ENCODE peak calls at places on chromosomes 4 and X, in four cellular contexts. A is left lung, P is HepG2, X is PC-3. M is an unnamed sample. For H3K4me1 and H3K27me3, the result is how much of the 10 kb centered on the place peaks cover.

GRCh38 chrX:45134303-45134702 is 66.4 kb downstream of the DIPK2B start:
- DNase-seq in A (no peak), P (peak), X (no peak), M (no peak)

GRCh38 chr4:60579335-60579734 is 620.8 kb upstream of the ADGRL3 start:
- DNase-seq in A (no peak), P (no peak), X (peak), M (peak)

GRCh38 chr4:11130195-11130975 is 298.3 kb downstream of the HS3ST1 start:
- DNase-seq in A (no peak), P (no peak), X (peak), M (no peak)

GRCh38 chr4:97103252-97103651 is 1040.0 kb downstream of the STPG2 start:
- DNase-seq in A (no peak), P (no peak), X (no peak), M (no peak)

GRCh38 chr4:159283697-159284492 is 181.0 kb downstream of the RAPGEF2 start:
- DNase-seq in A (no peak), P (no peak), X (peak), M (no peak)

GRCh38 chr4:112633477-112634235 is 3.1 kb downstream of the ZGRF1 start:
- DNase-seq in A (no peak), P (peak), X (peak), M (peak)

GRCh38 chrX:94545722-94546121 is 871.7 kb downstream of the FAM133A start:
- DNase-seq in A (no peak), P (no peak), X (no peak), M (no peak)

GRCh38 chrX:9614016-9614415 is 149.2 kb downstream of the TBL1X start:
- DNase-seq in A (no peak), P (no peak), X (peak), M (no peak)

GRCh38 chr4:145216532-145216931 is 36.1 kb upstream of the OTUD4 start:
- DNase-seq in A (no peak), P (no peak), X (peak), M (peak)

GRCh38 chrX:723781-724180 is 93.2 kb downstream of the SHOX start:
- DNase-seq in A (no peak), P (no peak), X (no peak), M (no peak)

GRCh38 chr4:123476089-123476488 is 79.5 kb downstream of the SPRY1 start:
- DNase-seq in A (no peak), P (no peak), X (no peak), M (no peak)

GRCh38 chr4:13849778-13850177 is 222.3 kb upstream of the BOD1L1 start:
- DNase-seq in A (no peak), P (no peak), X (no peak), M (no peak)

GRCh38 chrX:110407910-110408545 is 49.4 kb downstream of the RTL9 start:
- DNase-seq in A (no peak), P (peak), X (peak), M (peak)

GRCh38 chrX:21926527-21927278 is 13.8 kb upstream of the SMS start:
- DNase-seq in A (no peak), P (peak), X (peak), M (peak)

GRCh38 chrX:14916017-14916674 is 42.9 kb downstream of the MOSPD2 start:
- DNase-seq in A (no peak), P (no peak), X (peak), M (peak)

GRCh38 chrX:86604620-86605019 is 456.4 kb downstream of the DACH2 start:
- DNase-seq in A (no peak), P (no peak), X (no peak), M (no peak)

GRCh38 chr4:26806331-26806730 is 54.3 kb upstream of the STIM2 start:
- DNase-seq in A (no peak), P (no peak), X (peak), M (no peak)

GRCh38 chr4:4430492-4431195 is 43.7 kb downstream of the NSG1 start:
- DNase-seq in A (no peak), P (peak), X (peak), M (peak)

GRCh38 chr4:85741921-85742591 is 267.1 kb downstream of the ARHGAP24 start:
- DNase-seq in A (peak), P (no peak), X (no peak), M (no peak)

GRCh38 chr4:144903953-144904711 is 193.9 kb downstream of the ANAPC10 start:
- DNase-seq in A (no peak), P (no peak), X (peak), M (peak)

GRCh38 chr4:152033621-152034020 is 272.8 kb upstream of the GATB start:
- DNase-seq in A (no peak), P (no peak), X (no peak), M (no peak)

GRCh38 chrX:102746134-102746584 is 25.6 kb downstream of the GPRASP3 start:
- DNase-seq in A (peak), P (no peak), X (no peak), M (peak)

GRCh38 chr4:3368841-3369760 is 72.7 kb upstream of the HGFAC start:
- DNase-seq in A (no peak), P (no peak), X (no peak), M (peak)

GRCh38 chr4:150999091-150999490 is 16.0 kb downstream of the LRBA start:
- DNase-seq in A (no peak), P (no peak), X (no peak), M (no peak)

GRCh38 chrX:2488621-2489285 is 12.0 kb downstream of the DHRSX start:
- DNase-seq in A (no peak), P (no peak), X (no peak), M (no peak)

GRCh38 chr4:97238956-97239698 is 904.1 kb downstream of the STPG2 start:
- DNase-seq in A (no peak), P (no peak), X (no peak), M (no peak)

GRCh38 chr4:174120446-174121142 is 162.9 kb downstream of the FBXO8 start:
- DNase-seq in A (no peak), P (peak), X (peak), M (peak)

GRCh38 chr4:169293343-169294176 is 22.8 kb upstream of the SH3RF1 start:
- DNase-seq in A (no peak), P (no peak), X (no peak), M (no peak)

GRCh38 chr4:39883645-39884044 is 94.1 kb downstream of the PDS5A start:
- DNase-seq in A (no peak), P (no peak), X (no peak), M (no peak)

GRCh38 chrX:107677501-107677901 is 49.2 kb downstream of the PRPS1 start:
- DNase-seq in A (no peak), P (no peak), X (peak), M (peak)

GRCh38 chr4:610411-611261 is 14.7 kb upstream of the PDE6B start:
- DNase-seq in A (no peak), P (no peak), X (peak), M (peak)

GRCh38 chr4:56050584-56050983 is 101.8 kb downstream of the CEP135 start:
- DNase-seq in A (no peak), P (no peak), X (no peak), M (peak)

GRCh38 chrX:100248894-100249493 is 161.1 kb downstream of the PCDH19 start:
- DNase-seq in A (no peak), P (no peak), X (no peak), M (no peak)

DNA sequence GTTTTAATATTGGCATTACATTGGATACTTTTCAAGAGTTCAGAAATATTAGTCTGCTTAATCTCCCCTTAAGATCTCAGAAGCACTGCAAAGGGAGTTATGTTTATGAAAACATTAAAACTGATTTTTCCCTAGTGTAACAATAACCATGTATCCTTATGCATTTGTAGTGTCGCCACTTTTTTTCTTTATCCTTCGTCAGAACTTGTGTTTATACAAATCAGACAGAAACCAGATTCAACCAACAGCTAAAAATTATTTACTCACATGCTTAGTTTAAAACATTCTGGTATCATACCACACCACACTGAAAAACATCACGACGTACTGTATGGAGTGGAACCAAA is 1.3 kb downstream of the SETD7 start:
- DNase-seq in A (no peak), P (no peak), X (no peak), M (no peak)
- H3K4me1 ChIP-seq in A (under half), P (under half), X (under half), M (half or more)

DNA sequence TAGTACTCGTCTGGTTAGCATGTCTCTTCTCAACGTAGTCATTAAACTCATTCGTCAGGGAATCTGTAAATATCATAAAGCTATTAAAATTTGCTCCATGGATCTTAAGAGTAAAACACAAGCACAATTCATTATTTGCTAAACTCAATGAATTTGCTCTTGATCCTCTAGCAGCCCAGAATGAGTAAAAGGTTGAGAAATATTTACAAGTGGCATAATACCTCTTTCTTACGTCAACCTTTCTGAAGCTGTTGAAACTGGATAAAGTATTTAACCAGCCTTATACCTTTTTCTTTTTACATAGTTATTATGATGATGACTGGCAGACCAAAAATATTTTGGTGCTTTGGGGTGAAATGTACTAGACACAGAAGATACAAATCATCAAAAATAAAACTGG is 66.9 kb downstream of the LUZP4 start:
- DNase-seq in A (no peak), P (no peak), X (no peak), M (no peak)
- H3K27me3 ChIP-seq in A (under half), P (under half), X (under half), M (under half)

GRCh38 chr4:128635939-128636551 is 173.5 kb upstream of the JADE1 start:
- DNase-seq in A (no peak), P (no peak), X (no peak), M (no peak)

GRCh38 chr4:128636906-128637305 is 172.6 kb upstream of the JADE1 start:
- DNase-seq in A (no peak), P (no peak), X (no peak), M (no peak)

GRCh38 chr4:128639586-128640270 is 169.8 kb upstream of the JADE1 start:
- DNase-seq in A (no peak), P (no peak), X (no peak), M (peak)

GRCh38 chr4:128633067-128633466 is 176.4 kb upstream of the JADE1 start:
- DNase-seq in A (no peak), P (no peak), X (no peak), M (no peak)

GRCh38 chr4:128635141-128635911 is 174.2 kb upstream of the JADE1 start:
- DNase-seq in A (peak), P (peak), X (no peak), M (peak)
- H3K4me1 ChIP-seq in A (under half), P (under half), X (under half), M (half or more)

GRCh38 chr4:6621556-6621927 is 18.9 kb upstream of the MRFAP1 start:
- DNase-seq in A (no peak), P (no peak), X (no peak), M (no peak)
- H3K27me3 ChIP-seq in A (under half), P (under half), X (under half), M (under half)

DNA sequence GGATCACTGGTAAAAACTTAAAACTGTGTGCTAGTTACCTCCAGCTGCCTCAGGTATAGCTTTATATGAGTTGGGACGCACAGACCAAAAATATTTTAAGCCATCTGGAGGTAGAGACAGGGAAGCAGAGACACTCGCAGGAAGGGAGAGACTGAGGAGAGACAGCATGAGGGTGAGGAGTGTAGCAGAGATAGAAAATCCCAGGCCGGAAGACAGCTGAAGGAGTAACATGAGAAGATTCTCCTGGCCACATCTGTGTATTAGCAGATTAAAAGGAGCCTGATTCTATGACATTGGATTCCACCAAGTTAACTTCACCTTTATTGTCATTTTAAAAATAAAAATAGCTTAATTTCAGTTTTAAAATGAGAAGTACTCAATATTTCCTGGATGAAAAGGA is 84.3 kb downstream of the PDLIM5 start:
- DNase-seq in A (no peak), P (no peak), X (no peak), M (no peak)
- H3K4me1 ChIP-seq in A (under half), P (under half), X (under half), M (under half)

GRCh38 chr4:146432065-146432464 is 89.7 kb downstream of the SLC10A7 start:
- DNase-seq in A (no peak), P (no peak), X (no peak), M (no peak)

DNA sequence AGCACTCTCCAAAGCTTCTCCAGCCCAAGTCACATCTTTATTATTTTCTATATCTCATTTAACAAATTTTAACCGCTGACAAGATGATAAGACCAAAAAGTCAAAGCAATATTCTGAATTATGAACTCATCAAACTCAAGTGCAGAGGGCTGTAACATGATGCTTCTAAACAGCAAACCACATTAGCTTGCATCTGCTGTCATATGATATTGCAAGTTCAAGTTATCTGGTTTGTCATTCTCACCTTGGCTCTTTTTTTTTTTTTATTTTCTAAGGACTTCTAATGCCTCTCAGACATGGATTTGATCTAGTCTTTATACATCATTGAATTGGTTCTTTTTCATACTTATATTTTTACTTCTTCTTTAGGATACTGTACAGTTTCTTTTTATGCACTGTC is 93.4 kb downstream of the SLC10A7 start:
- DNase-seq in A (no peak), P (no peak), X (no peak), M (no peak)
- H3K27me3 ChIP-seq in A (under half), P (under half), X (under half), M (under half)

GRCh38 chr4:38670061-38670894 is 6.3 kb downstream of the KLF3 start:
- DNase-seq in A (no peak), P (no peak), X (peak), M (no peak)
- H3K4me1 ChIP-seq in A (half or more), P (half or more), X (half or more), M (half or more)

GRCh38 chrX:154325541-154325940 is 29.9 kb downstream of the TKTL1 start:
- DNase-seq in A (no peak), P (no peak), X (no peak), M (peak)
- H3K27me3 ChIP-seq in A (under half), P (under half), X (under half), M (half or more)